ENCODE peak calls at places on chromosomes 13 and 19, in eight cellular contexts. R is right cardiac atrium; N is heart right ventricle; W is brain microvascular endothelial cell; G is CD8-positive, alpha-beta T cell; S is aorta; B is fibroblast of lung; T is H1. J is an unnamed sample.

GRCh38 chr13:87553142-87553541 is 118.0 kb upstream of the SLITRK5 start:
- DNase-seq in W (no peak), N (no peak), B (no peak), T (no peak), G (no peak), S (no peak), R (no peak), J (no peak)

GRCh38 chr19:54517483-54517882 is 14.9 kb downstream of the LAIR2 start:
- DNase-seq in T (no peak), B (peak), G (peak), W (peak), S (no peak), N (peak), R (peak), J (peak)

GRCh38 chr19:15248648-15249559 is 16.7 kb upstream of the EPHX3 start:
- DNase-seq in S (peak), N (peak), T (no peak), B (peak), G (no peak), R (peak), W (peak), J (peak)

GRCh38 chr19:13637664-13638063 is 126.7 kb upstream of the MRI1 start:
- DNase-seq in N (no peak), W (peak), S (no peak), T (no peak), B (peak), G (no peak), R (no peak), J (no peak)

GRCh38 chr13:37869756-37870488 is at the start of gene TRPC4:
- DNase-seq in G (no peak), W (peak), T (no peak), B (peak), N (peak), R (peak), S (peak), J (peak)

GRCh38 chr19:872266-872951 is 12.9 kb downstream of the CFD start:
- DNase-seq in B (peak), N (no peak), G (peak), T (no peak), R (peak), S (no peak), W (no peak), J (no peak)

GRCh38 chr13:25584975-25585374 is 213.2 kb downstream of the ATP8A2 start:
- DNase-seq in G (no peak), B (no peak), T (no peak), R (no peak), N (no peak), W (no peak), S (no peak), J (no peak)

GRCh38 chr13:24688901-24689300 is 8.7 kb downstream of the ATP12A start:
- DNase-seq in G (no peak), T (no peak), R (no peak), W (no peak), B (no peak), S (no peak), N (no peak), J (no peak)

GRCh38 chr13:27264181-27264580 is 6.4 kb upstream of the RASL11A start:
- DNase-seq in G (no peak), B (peak), N (no peak), R (no peak), T (no peak), W (peak), S (no peak), J (no peak)

GRCh38 chr19:17420267-17420924 is 549 bp downstream of the MVB12A start:
- DNase-seq in B (peak), G (no peak), W (no peak), R (peak), S (peak), T (no peak), N (peak), J (peak)

GRCh38 chr19:30204721-30205120 is 167.5 kb upstream of the ZNF536 start:
- DNase-seq in G (no peak), S (no peak), B (no peak), W (no peak), T (no peak), N (no peak), R (no peak), J (no peak)

GRCh38 chr13:109105899-109106298 is 476.5 kb downstream of the MYO16 start:
- DNase-seq in B (no peak), T (no peak), R (no peak), W (no peak), N (no peak), S (no peak), G (no peak), J (no peak)

GRCh38 chr13:27022571-27023311 is 148.9 kb downstream of the USP12 start:
- DNase-seq in G (no peak), N (no peak), W (no peak), T (no peak), B (peak), S (no peak), R (no peak), J (no peak)

GRCh38 chr13:50357586-50358118 is 342.4 kb downstream of the KCNRG start:
- DNase-seq in W (peak), S (no peak), T (no peak), G (no peak), N (no peak), B (peak), R (peak), J (no peak)

GRCh38 chr13:31038834-31039552 is 106.5 kb downstream of the TEX26 start:
- DNase-seq in S (no peak), G (no peak), N (no peak), B (peak), W (peak), T (no peak), R (no peak), J (no peak)

GRCh38 chr13:37587236-37587635 is 11.3 kb downstream of the POSTN start:
- DNase-seq in B (no peak), T (no peak), S (no peak), N (no peak), W (no peak), R (no peak), G (no peak), J (no peak)

GRCh38 chr19:54518844-54519243 is 16.2 kb downstream of the LAIR2 start:
- DNase-seq in S (no peak), W (no peak), G (no peak), B (no peak), T (no peak), N (no peak), R (no peak), J (no peak)

GRCh38 chr13:73090116-73090811 is 31.5 kb downstream of the KLF5 start:
- DNase-seq in B (peak), W (peak), G (no peak), R (no peak), T (peak), S (no peak), N (no peak), J (peak)

GRCh38 chr13:75787249-75787940 is 151.3 kb downstream of the LMO7 start:
- DNase-seq in G (no peak), W (peak), S (no peak), T (no peak), B (peak), N (no peak), R (no peak), J (no peak)

GRCh38 chr19:5968431-5969373 is 9.2 kb downstream of the RANBP3 start:
- DNase-seq in B (peak), T (no peak), N (no peak), W (no peak), G (no peak), R (no peak), S (no peak), J (peak)

GRCh38 chr13:21913010-21913409 is 242.1 kb downstream of the FGF9 start:
- DNase-seq in B (no peak), T (no peak), G (no peak), N (no peak), R (no peak), S (no peak), W (no peak), J (no peak)

GRCh38 chr13:51451467-51452390 is 1.1 kb downstream of the INTS6 start:
- DNase-seq in W (peak), G (peak), T (peak), R (peak), S (peak), B (peak), N (peak), J (peak)

GRCh38 chr13:62185631-62186256 is 770.1 kb upstream of the PCDH20 start:
- DNase-seq in R (no peak), N (no peak), G (no peak), B (no peak), S (no peak), T (peak), W (no peak), J (no peak)

GRCh38 chr19:14556662-14557188 is 15.1 kb downstream of the NDUFB7 start:
- DNase-seq in N (peak), B (peak), T (peak), S (peak), W (peak), R (peak), G (peak), J (peak)

GRCh38 chr19:49356382-49356781 is 5.8 kb downstream of the TEAD2 start:
- DNase-seq in G (no peak), R (no peak), W (no peak), T (no peak), S (no peak), N (no peak), B (no peak), J (no peak)

GRCh38 chr19:6970478-6970877 is 50.8 kb downstream of the MBD3L2B start:
- DNase-seq in B (no peak), G (no peak), N (no peak), R (no peak), T (no peak), W (no peak), S (no peak), J (no peak)

GRCh38 chr19:55670280-55671053 is 4.6 kb upstream of the EPN1 start:
- DNase-seq in R (no peak), W (no peak), T (no peak), S (peak), B (no peak), G (no peak), N (no peak), J (no peak)

GRCh38 chr13:100392709-100393630 is 195.6 kb downstream of the GGACT start:
- DNase-seq in S (peak), B (peak), R (peak), G (no peak), W (peak), T (peak), N (peak), J (peak)

GRCh38 chr19:10551698-10552301 is 8.1 kb downstream of the ATG4D start:
- DNase-seq in T (no peak), B (no peak), G (no peak), N (no peak), R (no peak), S (no peak), W (no peak), J (no peak)

GRCh38 chr19:35153701-35154534 is 617 bp upstream of the FXYD5 start:
- DNase-seq in N (no peak), B (peak), R (peak), W (no peak), G (peak), T (no peak), S (no peak), J (no peak)

GRCh38 chr13:40445557-40445990 is 220.9 kb downstream of the FOXO1 start:
- DNase-seq in S (no peak), B (peak), W (peak), R (peak), N (peak), G (no peak), T (no peak), J (peak)

GRCh38 chr19:2084993-2085720 is 11.0 kb downstream of the MOB3A start:
- DNase-seq in G (peak), R (peak), S (peak), W (no peak), B (peak), T (no peak), N (peak), J (peak)
- H3K4me3 ChIP-seq in G (peak), R (no peak), S (no peak), W (no peak), B (no peak), T (no peak), N (peak), J (no peak)

GRCh38 chr13:46609052-46609451 is 56.1 kb downstream of the LRCH1 start:
- DNase-seq in G (no peak), N (no peak), B (no peak), W (no peak), R (no peak), T (no peak), S (no peak), J (no peak)
- H3K27ac ChIP-seq in G (no peak), N (no peak), B (no peak), W (no peak), R (no peak), T (no peak), S (peak), J (no peak)

GRCh38 chr19:4326215-4326836 is 12.3 kb downstream of the STAP2 start:
- DNase-seq in R (no peak), N (no peak), W (no peak), B (no peak), S (no peak), G (no peak), T (no peak), J (no peak)
- H3K4me3 ChIP-seq in R (no peak), N (no peak), W (no peak), B (no peak), S (no peak), G (no peak), T (peak), J (no peak)

GRCh38 chr19:43506629-43507028 is 2.1 kb upstream of the PHLDB3 start:
- DNase-seq in R (no peak), G (no peak), T (no peak), S (no peak), N (no peak), W (no peak), B (no peak), J (no peak)

GRCh38 chr19:43505941-43506340 is 1.4 kb upstream of the PHLDB3 start:
- DNase-seq in G (no peak), T (no peak), W (no peak), B (no peak), R (no peak), N (no peak), S (no peak), J (no peak)

GRCh38 chr19:43507880-43508279 is 3.3 kb upstream of the PHLDB3 start:
- DNase-seq in G (no peak), B (no peak), R (no peak), N (no peak), W (no peak), T (no peak), S (peak), J (no peak)

GRCh38 chr19:43510713-43511112 is 6.2 kb upstream of the PHLDB3 start:
- DNase-seq in N (no peak), S (no peak), T (no peak), R (no peak), W (no peak), G (no peak), B (no peak), J (no peak)

DNA sequence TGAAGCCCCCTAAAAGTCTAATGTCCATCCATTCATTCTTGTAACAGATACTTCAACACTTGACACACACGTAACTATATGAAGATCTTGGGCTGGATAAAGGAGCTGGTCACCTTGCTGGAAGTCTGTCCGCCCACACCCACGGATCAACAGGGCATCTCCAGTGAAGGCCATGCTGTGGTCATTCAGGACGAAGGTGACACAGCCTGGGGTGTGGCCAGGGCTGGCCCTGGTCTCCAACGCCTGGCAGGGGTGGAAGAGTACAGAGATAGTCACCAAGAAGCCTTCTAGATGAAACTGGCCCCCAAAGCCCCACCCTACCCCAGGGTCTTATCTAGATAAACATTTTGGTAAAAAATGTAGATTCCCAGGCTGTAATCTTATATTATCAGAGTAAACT is 6.8 kb upstream of the PHLDB3 start:
- DNase-seq in B (no peak), T (no peak), S (no peak), G (no peak), W (no peak), N (no peak), R (no peak), J (no peak)
- H3K27ac ChIP-seq in B (no peak), T (no peak), S (no peak), G (no peak), W (no peak), N (no peak), R (no peak), J (no peak)

DNA sequence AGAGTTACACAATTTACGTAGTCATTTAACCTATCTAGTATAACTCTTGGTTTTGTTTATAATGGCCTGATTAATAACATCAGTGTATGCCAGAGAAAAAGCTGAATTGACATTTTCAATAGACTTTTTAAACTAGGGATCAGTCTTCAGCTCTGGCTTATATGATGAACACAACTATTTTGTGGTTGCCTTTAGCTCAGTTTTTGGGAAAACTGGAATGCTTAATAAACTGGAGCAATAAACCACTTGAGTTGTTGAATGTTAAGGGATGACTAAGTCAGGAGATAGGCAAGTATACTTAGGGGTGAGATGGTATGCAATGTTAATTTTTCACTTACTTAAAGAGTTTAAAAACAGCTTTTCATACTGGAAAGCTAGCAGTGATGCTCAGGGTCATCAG is 2.3 kb downstream of the NDFIP2 start:
- DNase-seq in B (peak), W (peak), S (no peak), G (no peak), N (no peak), R (no peak), T (no peak), J (no peak)
- H3K4me3 ChIP-seq in B (no peak), W (no peak), S (no peak), G (no peak), N (no peak), R (no peak), T (no peak), J (no peak)

DNA sequence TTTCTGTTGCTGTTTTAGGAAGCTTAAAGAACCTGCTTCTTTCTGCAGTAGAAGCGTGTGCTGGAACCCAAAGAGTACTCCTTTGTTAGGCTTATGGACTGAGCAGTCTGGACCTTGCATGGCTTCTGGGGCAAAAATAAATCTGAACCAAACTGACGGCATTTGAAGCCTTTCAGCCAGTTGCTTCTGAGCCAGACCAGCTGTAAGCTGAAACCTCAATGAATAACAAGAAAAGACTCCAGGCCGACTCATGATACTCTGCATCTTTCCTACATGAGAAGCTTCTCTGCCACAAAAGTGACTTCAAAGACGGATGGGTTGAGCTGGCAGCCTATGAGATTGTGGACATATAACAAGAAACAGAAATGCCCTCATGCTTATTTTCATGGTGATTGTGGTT is 103.1 kb downstream of the TNFRSF19 start:
- DNase-seq in T (no peak), N (no peak), B (peak), S (no peak), W (peak), R (no peak), G (no peak), J (no peak)
- H3K27ac ChIP-seq in T (no peak), N (peak), B (peak), S (no peak), W (peak), R (no peak), G (no peak), J (no peak)

GRCh38 chr19:18603958-18604819 is 2.4 kb downstream of the CRLF1 start:
- DNase-seq in N (no peak), W (no peak), G (no peak), B (no peak), T (no peak), R (no peak), S (no peak), J (no peak)
- H3K4me3 ChIP-seq in N (peak), W (no peak), G (no peak), B (no peak), T (no peak), R (no peak), S (no peak), J (no peak)

GRCh38 chr19:47258434-47258833 is 2.1 kb downstream of the CCDC9 start:
- DNase-seq in R (no peak), S (no peak), T (no peak), B (no peak), N (no peak), W (no peak), G (no peak), J (no peak)
- H3K27ac ChIP-seq in R (no peak), S (peak), T (no peak), B (peak), N (peak), W (no peak), G (no peak), J (peak)

DNA sequence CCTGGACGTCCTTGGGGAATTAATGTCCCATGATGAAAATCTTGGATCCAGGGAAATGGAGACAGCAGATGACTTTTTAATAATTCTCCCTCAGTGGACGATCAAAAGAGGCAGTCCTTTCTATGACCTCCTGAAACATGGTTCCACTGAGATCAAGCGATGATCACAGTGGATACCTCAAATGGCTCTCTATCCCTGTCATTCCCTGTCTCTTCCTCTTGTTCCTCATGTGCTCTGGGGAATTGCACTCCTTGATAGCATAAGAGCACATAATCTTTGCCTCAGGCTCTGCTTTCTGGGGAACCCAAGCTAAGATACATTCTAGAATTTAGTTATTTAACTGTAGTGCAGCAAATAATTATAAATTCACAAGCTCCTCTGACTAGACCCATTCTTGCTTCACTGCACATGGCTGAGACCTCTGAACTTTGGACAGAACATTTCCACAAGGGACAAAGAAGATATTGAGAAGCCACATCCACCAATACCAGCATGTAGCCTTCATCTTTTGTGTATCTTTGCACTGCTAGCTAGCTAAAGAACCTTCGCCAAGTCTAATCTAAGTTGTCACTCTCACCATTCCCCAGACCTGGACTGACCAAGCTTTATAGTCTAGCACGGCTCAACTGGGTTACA is 142.9 kb downstream of the SUCLA2 start:
- DNase-seq in W (no peak), B (no peak), N (no peak), R (no peak), G (no peak), T (no peak), S (no peak), J (no peak)
- H3K4me3 ChIP-seq in W (no peak), B (no peak), N (no peak), R (no peak), G (no peak), T (no peak), S (no peak), J (no peak)

GRCh38 chr13:32889986-32890565 is 126.1 kb upstream of the KL start:
- DNase-seq in T (no peak), S (no peak), B (peak), N (no peak), R (no peak), G (no peak), W (no peak), J (no peak)
- H3K27ac ChIP-seq in T (no peak), S (no peak), B (no peak), N (no peak), R (no peak), G (no peak), W (no peak), J (no peak)

J was measured in thyroid gland.